ENCODE peak calls at places on chromosome 21, in seven cellular contexts. One of them, this sample, is unnamed.

GRCh38 chr21:33011462-33011861 is 14.3 kb upstream of the OLIG2 start:
- DNase-seq in CD8-positive, alpha-beta T cell: no peak
- DNase-seq in uterus: no peak
- DNase-seq in GM12865: no peak
- DNase-seq in cardiac fibroblast: peak
- DNase-seq in transverse colon: no peak
- DNase-seq in hepatocyte: peak
- DNase-seq in this sample: peak

GRCh38 chr21:32726742-32727477 is 903 bp downstream of the SYNJ1 start:
- DNase-seq in cardiac fibroblast: peak
- DNase-seq in GM12865: peak
- DNase-seq in CD8-positive, alpha-beta T cell: no peak
- DNase-seq in hepatocyte: peak
- DNase-seq in transverse colon: peak
- DNase-seq in uterus: no peak
- DNase-seq in this sample: peak

GRCh38 chr21:34365794-34366193 is 2.0 kb downstream of the KCNE2 start:
- DNase-seq in cardiac fibroblast: no peak
- DNase-seq in GM12865: no peak
- DNase-seq in transverse colon: peak
- DNase-seq in hepatocyte: no peak
- DNase-seq in CD8-positive, alpha-beta T cell: no peak
- DNase-seq in uterus: no peak
- DNase-seq in this sample: no peak

GRCh38 chr21:18840239-18840638 is 436.7 kb upstream of the TMPRSS15 start:
- DNase-seq in uterus: no peak
- DNase-seq in CD8-positive, alpha-beta T cell: no peak
- DNase-seq in cardiac fibroblast: peak
- DNase-seq in hepatocyte: peak
- DNase-seq in transverse colon: no peak
- DNase-seq in GM12865: peak
- DNase-seq in this sample: no peak

GRCh38 chr21:17189963-17190362 is 322.9 kb upstream of the CXADR start:
- DNase-seq in GM12865: no peak
- DNase-seq in CD8-positive, alpha-beta T cell: no peak
- DNase-seq in uterus: no peak
- DNase-seq in hepatocyte: no peak
- DNase-seq in cardiac fibroblast: no peak
- DNase-seq in transverse colon: no peak
- DNase-seq in this sample: no peak

GRCh38 chr21:15437873-15438272 is 291.9 kb upstream of the USP25 start:
- DNase-seq in transverse colon: no peak
- DNase-seq in hepatocyte: no peak
- DNase-seq in GM12865: peak
- DNase-seq in cardiac fibroblast: peak
- DNase-seq in uterus: no peak
- DNase-seq in CD8-positive, alpha-beta T cell: no peak
- DNase-seq in this sample: no peak

GRCh38 chr21:29571949-29572348 is 273.2 kb downstream of the BACH1 start:
- DNase-seq in hepatocyte: no peak
- DNase-seq in GM12865: no peak
- DNase-seq in cardiac fibroblast: no peak
- DNase-seq in transverse colon: no peak
- DNase-seq in CD8-positive, alpha-beta T cell: no peak
- DNase-seq in uterus: no peak
- DNase-seq in this sample: no peak

GRCh38 chr21:15514073-15514946 is 215.5 kb upstream of the USP25 start:
- DNase-seq in transverse colon: peak
- DNase-seq in CD8-positive, alpha-beta T cell: peak
- DNase-seq in uterus: no peak
- DNase-seq in GM12865: peak
- DNase-seq in hepatocyte: peak
- DNase-seq in cardiac fibroblast: no peak
- DNase-seq in this sample: no peak

GRCh38 chr21:33871171-33871570 is 44.4 kb downstream of the ATP5PO start:
- DNase-seq in transverse colon: no peak
- DNase-seq in GM12865: no peak
- DNase-seq in hepatocyte: no peak
- DNase-seq in CD8-positive, alpha-beta T cell: no peak
- DNase-seq in cardiac fibroblast: peak
- DNase-seq in uterus: no peak
- DNase-seq in this sample: no peak

GRCh38 chr21:24941316-24942185 is 665.7 kb downstream of the MRPL39 start:
- DNase-seq in GM12865: no peak
- DNase-seq in CD8-positive, alpha-beta T cell: no peak
- DNase-seq in transverse colon: no peak
- DNase-seq in uterus: no peak
- DNase-seq in cardiac fibroblast: no peak
- DNase-seq in hepatocyte: peak
- DNase-seq in this sample: no peak

GRCh38 chr21:32519945-32520884 is 65.1 kb downstream of the TCP10L start:
- DNase-seq in hepatocyte: no peak
- DNase-seq in CD8-positive, alpha-beta T cell: no peak
- DNase-seq in transverse colon: no peak
- DNase-seq in uterus: no peak
- DNase-seq in cardiac fibroblast: no peak
- DNase-seq in GM12865: no peak
- DNase-seq in this sample: no peak

GRCh38 chr21:41163086-41163485 is 4.9 kb upstream of the BACE2 start:
- DNase-seq in uterus: no peak
- DNase-seq in GM12865: no peak
- DNase-seq in transverse colon: no peak
- DNase-seq in hepatocyte: no peak
- DNase-seq in cardiac fibroblast: no peak
- DNase-seq in CD8-positive, alpha-beta T cell: no peak
- DNase-seq in this sample: no peak

GRCh38 chr21:29340228-29340627 is 41.5 kb downstream of the BACH1 start:
- DNase-seq in transverse colon: no peak
- DNase-seq in cardiac fibroblast: no peak
- DNase-seq in hepatocyte: no peak
- DNase-seq in CD8-positive, alpha-beta T cell: no peak
- DNase-seq in GM12865: no peak
- DNase-seq in uterus: no peak
- DNase-seq in this sample: no peak

GRCh38 chr21:35244514-35244913 is 195.4 kb upstream of the RUNX1 start:
- DNase-seq in uterus: no peak
- DNase-seq in CD8-positive, alpha-beta T cell: no peak
- DNase-seq in hepatocyte: no peak
- DNase-seq in GM12865: no peak
- DNase-seq in transverse colon: no peak
- DNase-seq in cardiac fibroblast: peak
- DNase-seq in this sample: no peak

GRCh38 chr21:37871121-37871862 is 45.0 kb downstream of the KCNJ6 start:
- DNase-seq in cardiac fibroblast: peak
- DNase-seq in transverse colon: no peak
- DNase-seq in GM12865: no peak
- DNase-seq in uterus: no peak
- DNase-seq in CD8-positive, alpha-beta T cell: no peak
- DNase-seq in hepatocyte: no peak
- DNase-seq in this sample: no peak

GRCh38 chr21:30072496-30072895 is 94.1 kb downstream of the CLDN17 start:
- DNase-seq in GM12865: peak
- DNase-seq in CD8-positive, alpha-beta T cell: no peak
- DNase-seq in cardiac fibroblast: peak
- DNase-seq in hepatocyte: peak
- DNase-seq in transverse colon: peak
- DNase-seq in uterus: no peak
- DNase-seq in this sample: peak

GRCh38 chr21:26433386-26433785 is 139.7 kb downstream of the CYYR1 start:
- DNase-seq in hepatocyte: no peak
- DNase-seq in CD8-positive, alpha-beta T cell: no peak
- DNase-seq in GM12865: no peak
- DNase-seq in uterus: no peak
- DNase-seq in transverse colon: no peak
- DNase-seq in cardiac fibroblast: no peak
- DNase-seq in this sample: no peak

GRCh38 chr21:33299181-33299752 is 25.5 kb upstream of the IFNAR1 start:
- DNase-seq in CD8-positive, alpha-beta T cell: no peak
- DNase-seq in GM12865: peak
- DNase-seq in transverse colon: peak
- DNase-seq in cardiac fibroblast: peak
- DNase-seq in uterus: no peak
- DNase-seq in hepatocyte: no peak
- DNase-seq in this sample: peak

GRCh38 chr21:38277501-38278111 is 20.8 kb downstream of the KCNJ15 start:
- DNase-seq in uterus: no peak
- DNase-seq in GM12865: no peak
- DNase-seq in cardiac fibroblast: peak
- DNase-seq in CD8-positive, alpha-beta T cell: no peak
- DNase-seq in transverse colon: no peak
- DNase-seq in hepatocyte: peak
- DNase-seq in this sample: no peak

DNA sequence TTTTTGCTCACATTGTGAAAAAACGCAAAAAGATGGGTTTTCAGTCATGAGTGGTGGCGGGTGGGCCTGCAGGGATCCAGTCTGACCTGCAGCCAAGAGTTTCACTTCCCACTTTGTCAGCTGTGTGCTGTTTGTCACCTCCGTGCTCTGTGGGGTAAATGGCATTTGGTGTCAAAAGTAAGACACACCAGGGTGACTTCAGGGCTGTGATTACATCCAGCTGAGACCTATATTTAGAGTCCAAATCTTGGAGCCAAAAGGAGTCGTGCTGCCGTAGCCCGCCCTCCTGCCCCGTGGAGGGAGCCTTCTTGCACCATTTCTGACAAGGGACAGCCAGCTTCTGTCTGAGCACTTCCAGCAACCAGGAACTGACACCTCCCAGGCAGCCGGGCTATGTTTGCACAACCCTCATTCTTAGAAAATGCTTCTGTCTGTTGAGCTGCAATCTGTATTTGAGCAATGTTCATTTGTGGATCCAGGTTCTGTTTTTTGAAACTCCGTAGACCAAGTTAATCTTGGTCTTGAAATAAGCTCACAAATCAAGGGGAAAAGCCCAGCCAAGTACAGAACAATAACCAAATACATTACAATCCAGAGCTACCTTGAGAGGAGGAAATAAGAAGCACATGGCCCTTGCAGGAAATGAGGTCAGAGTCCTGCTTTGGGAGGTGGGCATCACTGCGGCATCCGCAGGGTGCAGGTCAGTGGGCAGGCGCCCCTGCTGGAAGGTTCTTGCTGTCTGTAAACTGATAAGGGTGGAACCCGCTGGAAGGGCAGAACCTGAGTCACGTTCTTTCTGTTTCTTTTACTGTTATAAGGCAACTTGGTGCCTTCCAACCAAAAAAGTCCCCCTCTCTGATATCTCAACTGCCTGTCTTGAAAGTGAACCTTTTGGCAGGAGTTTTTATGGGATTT is 14.4 kb downstream of the ABCG1 start:
- DNase-seq in hepatocyte: peak
- DNase-seq in uterus: peak
- DNase-seq in cardiac fibroblast: peak
- DNase-seq in transverse colon: peak
- DNase-seq in GM12865: peak
- DNase-seq in CD8-positive, alpha-beta T cell: peak
- DNase-seq in this sample: peak
- TF ChIP-seq CTCF in hepatocyte: peak
- TF ChIP-seq CTCF in uterus: peak
- TF ChIP-seq CTCF in cardiac fibroblast: peak
- TF ChIP-seq CTCF in transverse colon: peak
- TF ChIP-seq CTCF in GM12865: peak
- TF ChIP-seq CTCF in CD8-positive, alpha-beta T cell: peak
- TF ChIP-seq CTCF in this sample: no peak

DNA sequence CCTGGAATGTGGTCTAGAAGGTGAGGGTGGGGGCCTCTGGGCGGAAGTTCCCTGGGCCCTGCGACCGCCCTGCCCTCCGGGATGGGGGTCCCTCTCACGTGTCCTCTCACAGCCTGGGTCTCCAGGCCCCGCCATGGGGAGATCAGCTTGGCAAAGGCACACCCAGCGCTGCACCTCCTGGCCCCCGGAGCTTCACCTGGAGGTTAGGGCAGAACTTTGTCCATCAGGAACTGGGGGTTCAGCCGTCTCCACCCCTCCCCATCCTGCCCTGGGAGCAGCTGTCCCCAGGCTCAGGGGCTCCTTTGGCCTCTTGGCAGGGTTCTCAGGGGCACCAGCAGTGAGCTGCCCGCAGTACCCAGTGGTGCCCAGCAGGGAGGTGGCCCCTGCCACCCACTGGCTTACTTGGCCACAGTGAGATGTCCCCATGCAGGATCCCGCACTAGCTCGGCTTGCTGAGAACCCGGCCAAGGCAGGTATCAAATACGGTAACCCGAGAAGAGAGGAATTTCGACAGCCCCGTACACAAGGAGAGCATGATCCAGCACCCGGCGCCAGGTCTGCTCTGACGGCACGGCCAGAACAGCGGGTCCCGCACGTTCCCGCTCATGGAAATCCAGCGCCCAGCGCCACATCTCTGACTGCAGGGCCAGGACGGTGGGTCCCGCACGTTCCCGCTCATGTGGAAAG is 36.7 kb downstream of the RRP1 start:
- DNase-seq in cardiac fibroblast: no peak
- DNase-seq in uterus: no peak
- DNase-seq in hepatocyte: no peak
- DNase-seq in GM12865: no peak
- DNase-seq in transverse colon: no peak
- DNase-seq in CD8-positive, alpha-beta T cell: no peak
- DNase-seq in this sample: no peak
- TF ChIP-seq CTCF in cardiac fibroblast: peak
- TF ChIP-seq CTCF in uterus: no peak
- TF ChIP-seq CTCF in hepatocyte: no peak
- TF ChIP-seq CTCF in GM12865: peak
- TF ChIP-seq CTCF in transverse colon: no peak
- TF ChIP-seq CTCF in CD8-positive, alpha-beta T cell: no peak
- TF ChIP-seq CTCF in this sample: no peak

GRCh38 chr21:21751286-21751685 is 753.1 kb downstream of the NCAM2 start:
- DNase-seq in GM12865: no peak
- DNase-seq in uterus: no peak
- DNase-seq in hepatocyte: no peak
- DNase-seq in cardiac fibroblast: peak
- DNase-seq in transverse colon: peak
- DNase-seq in CD8-positive, alpha-beta T cell: no peak
- DNase-seq in this sample: no peak
- TF ChIP-seq CTCF in GM12865: no peak
- TF ChIP-seq CTCF in uterus: no peak
- TF ChIP-seq CTCF in hepatocyte: no peak
- TF ChIP-seq CTCF in cardiac fibroblast: peak
- TF ChIP-seq CTCF in transverse colon: peak
- TF ChIP-seq CTCF in CD8-positive, alpha-beta T cell: no peak
- TF ChIP-seq CTCF in this sample: no peak

DNA sequence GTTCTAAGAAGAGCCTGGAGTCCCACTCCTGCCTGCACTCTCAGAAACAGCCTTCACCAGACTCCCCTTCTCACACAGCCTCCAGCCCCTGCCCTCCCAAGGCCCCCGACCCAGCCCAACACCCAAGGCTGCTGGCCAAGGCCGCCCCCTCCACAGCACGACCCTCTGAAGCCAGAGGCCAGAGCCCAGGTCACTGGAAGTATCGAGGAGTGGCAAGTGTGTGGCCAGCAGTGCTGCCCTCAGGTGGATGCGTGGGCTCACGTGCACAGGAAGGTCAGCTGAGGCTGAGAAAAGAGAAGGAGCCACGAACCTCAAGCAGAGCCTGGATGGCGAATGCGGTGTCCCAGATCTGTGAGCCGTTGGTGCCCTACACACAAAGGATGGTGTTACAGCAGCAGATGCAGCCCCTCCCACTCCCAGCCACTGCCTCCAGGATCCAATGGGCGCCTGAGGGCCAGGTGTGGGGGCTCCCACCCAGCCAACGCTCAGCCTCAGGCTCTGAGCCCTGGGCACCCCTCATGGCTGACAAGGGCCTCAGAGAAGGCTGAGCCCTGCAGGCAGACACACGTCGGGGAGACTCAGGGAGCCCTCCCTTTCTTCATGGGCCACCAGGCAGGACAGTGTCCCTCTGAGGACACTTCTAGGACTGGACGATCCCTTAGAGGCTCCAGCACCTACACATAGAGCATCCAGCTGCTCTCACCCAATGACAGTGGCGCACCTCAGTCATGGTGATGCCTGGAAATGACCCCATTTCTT is 18.0 kb downstream of the LSS start:
- DNase-seq in GM12865: no peak
- DNase-seq in transverse colon: no peak
- DNase-seq in cardiac fibroblast: no peak
- DNase-seq in uterus: no peak
- DNase-seq in CD8-positive, alpha-beta T cell: no peak
- DNase-seq in hepatocyte: no peak
- DNase-seq in this sample: no peak
- TF ChIP-seq CTCF in GM12865: no peak
- TF ChIP-seq CTCF in transverse colon: no peak
- TF ChIP-seq CTCF in cardiac fibroblast: no peak
- TF ChIP-seq CTCF in uterus: no peak
- TF ChIP-seq CTCF in CD8-positive, alpha-beta T cell: no peak
- TF ChIP-seq CTCF in hepatocyte: no peak
- TF ChIP-seq CTCF in this sample: no peak

This sample was measured in Calu3.